ENCODE peak calls at places on chromosomes 5 and 9, in eight cellular contexts. U, E, N, Z, A, R, S and P are unnamed samples.
A peak's percentile ranks its signal among the peaks of the same experiment; 100 is the strongest.

GRCh38 chr9:130980526-130980925 is 28.4 kb upstream of the LAMC3 start:
- DNase-seq in A (no peak), U (no peak), E (no peak), N (no peak), R (no peak), S (no peak), Z (no peak), P (no peak)

GRCh38 chr9:130110596-130111021 is 56.9 kb downstream of the GPR107 start:
- DNase-seq in E (no peak), S (no peak), Z (no peak), A (peak; percentile 59), U (no peak), R (no peak), N (no peak), P (no peak)

GRCh38 chr9:78821126-78821822 is 524.3 kb downstream of the PSAT1 start:
- DNase-seq in S (no peak), N (peak; percentile 34), R (no peak), U (peak; percentile 38), E (no peak), Z (no peak), A (no peak), P (peak; percentile 11)

GRCh38 chr9:109931623-109932022 is 151.6 kb downstream of the PALM2AKAP2 start:
- DNase-seq in Z (no peak), U (no peak), R (no peak), S (no peak), N (no peak), A (no peak), E (no peak), P (no peak)

GRCh38 chr5:172410160-172410559 is 44.2 kb downstream of the SH3PXD2B start:
- DNase-seq in R (no peak), A (no peak), S (no peak), Z (no peak), U (no peak), N (no peak), E (no peak), P (no peak)

GRCh38 chr5:142472306-142472951 is 147.6 kb upstream of the SPRY4 start:
- DNase-seq in S (no peak), Z (no peak), N (no peak), E (no peak), A (peak; percentile 37), R (no peak), U (no peak), P (peak; percentile 37)

GRCh38 chr9:35506359-35506758 is 16.4 kb downstream of the RUSC2 start:
- DNase-seq in R (no peak), N (no peak), E (no peak), U (no peak), Z (no peak), A (no peak), S (no peak), P (no peak)

GRCh38 chr9:128945798-128946501 is 1.5 kb downstream of the DOLK start:
- DNase-seq in R (no peak), Z (no peak), N (no peak), E (no peak), U (no peak), A (no peak), S (no peak), P (no peak)

DNA sequence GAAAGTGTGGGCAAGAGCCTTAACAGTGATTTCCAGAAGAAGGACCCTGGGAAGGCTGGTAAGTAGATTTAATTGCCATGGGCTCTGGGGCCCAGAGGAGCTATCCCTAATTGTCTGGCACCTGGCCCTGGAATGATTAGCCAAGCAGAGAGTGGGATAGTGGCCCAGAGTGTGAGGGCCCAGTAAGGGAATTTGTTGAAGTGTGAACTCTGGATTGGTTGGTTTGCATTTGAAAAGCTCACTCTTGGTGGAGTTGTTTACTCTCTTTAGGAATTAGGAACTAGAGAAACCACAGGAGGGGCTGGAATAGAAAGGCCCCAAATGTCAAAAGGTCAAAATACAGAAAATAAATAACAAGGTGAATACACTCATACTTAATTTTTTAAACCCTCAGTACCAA is 207.1 kb downstream of the GABRG2 start:
- DNase-seq in S (no peak), A (peak; percentile 87), Z (no peak), E (no peak), U (no peak), R (no peak), N (no peak), P (no peak)
- H3K27ac ChIP-seq in S (no peak overlapping the region), A (no peak overlapping the region), Z (no peak overlapping the region), E (no peak overlapping the region), U (no peak overlapping the region), R (no peak overlapping the region), N (no peak overlapping the region), P (no peak overlapping the region)

GRCh38 chr5:128965011-128965637 is at the start of gene SLC27A6:
- DNase-seq in U (peak; percentile 37), A (peak; percentile 87), N (no peak), R (no peak), Z (no peak), E (peak; percentile 28), S (no peak), P (no peak)
- H3K27me3 ChIP-seq in U (peaks cover 3% of the 10 kb centered on the region), A (peaks cover 29% of the 10 kb centered on the region), N (no peaks in the 10 kb centered on the region), R (peaks cover 20% of the 10 kb centered on the region), Z (no peaks in the 10 kb centered on the region), E (no peaks in the 10 kb centered on the region), S (peaks cover 9% of the 10 kb centered on the region), P (no peaks in the 10 kb centered on the region)

DNA sequence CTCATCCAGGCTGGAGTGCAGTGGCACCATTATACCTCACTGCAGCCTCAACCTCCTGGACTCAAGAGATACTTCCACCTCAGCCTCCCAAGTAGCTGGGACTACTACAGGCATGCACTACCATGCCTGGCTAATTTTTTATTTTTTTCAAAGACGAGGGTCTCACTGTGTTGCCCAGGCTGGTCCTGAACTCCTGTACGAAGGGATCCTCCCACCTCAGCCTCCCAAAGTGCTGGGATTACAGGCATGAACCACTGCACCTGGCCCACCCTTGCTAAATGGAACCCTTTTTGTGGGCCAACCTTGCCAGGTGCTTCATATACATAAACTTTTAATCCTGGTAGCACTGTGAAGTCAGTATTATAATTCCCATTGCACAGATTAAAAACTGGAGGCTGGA is 1.0 kb downstream of the GRHPR start:
- DNase-seq in S (no peak), Z (no peak), U (no peak), N (no peak), E (no peak), A (no peak), R (no peak), P (no peak)
- H3K4me3 ChIP-seq in S (peak overlapping the region; percentile 83), Z (no peak overlapping the region), U (no peak overlapping the region), N (no peak overlapping the region), E (peak overlapping the region; percentile 87), A (peak overlapping the region; percentile 89), R (peak overlapping the region; percentile 78), P (no peak overlapping the region)

DNA sequence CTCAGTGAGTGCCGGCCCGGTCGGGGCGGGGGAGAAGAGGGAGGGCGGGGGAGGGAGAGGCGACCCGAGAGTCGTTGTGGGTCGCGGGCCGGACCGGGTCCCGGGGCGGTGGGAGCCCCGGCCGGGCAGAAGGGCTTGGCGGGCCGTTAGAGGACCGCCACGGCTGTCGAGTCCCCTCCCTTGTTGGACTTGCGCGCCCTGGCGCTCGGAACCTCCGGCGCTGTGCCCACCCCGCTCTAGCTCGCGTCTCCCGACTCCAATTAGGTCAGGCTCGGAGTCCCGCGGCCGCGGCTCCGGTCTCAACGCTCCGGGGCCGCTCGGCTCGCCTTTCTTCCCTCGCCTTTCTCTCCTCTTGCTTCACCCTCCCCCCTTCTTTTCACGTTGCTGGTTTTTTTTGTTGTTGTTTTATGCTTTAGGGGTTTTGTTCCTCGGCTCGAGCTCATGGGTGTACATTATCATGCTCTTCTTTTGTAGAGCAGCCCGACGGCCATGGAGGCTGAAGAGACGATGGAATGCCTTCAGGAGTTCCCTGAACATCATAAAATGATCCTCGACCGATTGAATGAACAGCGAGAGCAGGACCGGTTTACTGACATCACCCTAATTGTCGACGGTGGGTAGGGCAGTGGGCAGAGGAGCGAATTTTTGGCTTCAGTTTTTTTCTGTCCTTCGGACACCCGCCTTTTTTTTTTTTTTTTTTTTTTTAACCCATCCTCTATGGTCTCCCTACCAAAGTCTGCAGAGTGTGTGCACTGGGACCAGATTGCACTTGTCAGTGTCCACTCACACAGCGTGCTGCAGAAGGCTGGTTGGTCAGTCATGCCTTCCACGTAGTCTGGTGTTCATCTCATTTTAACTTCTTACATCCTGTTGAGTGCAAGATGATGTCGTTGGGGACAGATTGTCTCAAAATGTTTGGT is 1.1 kb downstream of the ZNF131 start:
- DNase-seq in U (peak; percentile 45), S (no peak), A (no peak), N (peak; percentile 19), R (no peak), E (peak; percentile 12), Z (no peak), P (no peak)
- H3K27ac ChIP-seq in U (peak overlapping the region; percentile 99), S (peak overlapping the region; percentile 99), A (peak overlapping the region; percentile 92), N (peak overlapping the region; percentile 97), R (peak overlapping the region; percentile 98), E (peak overlapping the region; percentile 100), Z (peak overlapping the region; percentile 97), P (peak overlapping the region; percentile 97)

GRCh38 chr5:31604644-31605043 is 34.3 kb upstream of the PDZD2 start:
- DNase-seq in E (no peak), S (no peak), A (no peak), R (no peak), Z (no peak), N (no peak), U (no peak), P (no peak)

GRCh38 chr5:31604240-31604639 is 34.7 kb upstream of the PDZD2 start:
- DNase-seq in A (no peak), S (no peak), R (no peak), E (no peak), Z (no peak), U (no peak), N (no peak), P (no peak)

GRCh38 chr5:31605920-31606319 is 33.0 kb upstream of the PDZD2 start:
- DNase-seq in Z (no peak), N (no peak), R (no peak), A (no peak), U (no peak), E (no peak), S (no peak), P (no peak)

GRCh38 chr5:31611002-31611401 is 27.9 kb upstream of the PDZD2 start:
- DNase-seq in Z (no peak), A (no peak), N (no peak), E (no peak), R (no peak), U (no peak), S (no peak), P (no peak)

GRCh38 chr5:31607546-31607945 is 31.4 kb upstream of the PDZD2 start:
- DNase-seq in S (no peak), E (no peak), N (no peak), R (no peak), A (no peak), U (no peak), Z (no peak), P (no peak)
- H3K27me3 ChIP-seq in S (no peaks in the 10 kb centered on the region), E (no peaks in the 10 kb centered on the region), N (no peaks in the 10 kb centered on the region), R (no peaks in the 10 kb centered on the region), A (no peaks in the 10 kb centered on the region), U (no peaks in the 10 kb centered on the region), Z (no peaks in the 10 kb centered on the region), P (no peaks in the 10 kb centered on the region)